ENCODE peak calls at places on chromosomes 16 and 17, in five cellular contexts. One of them, this sample, is unnamed.
A peak's percentile ranks its signal among the peaks of the same experiment; 100 is the strongest.

GRCh38 chr17:65990593-65990992 is 201.3 kb downstream of the CEP112 start:
- DNase-seq in IMR-90: no peak
- DNase-seq in sigmoid colon: no peak
- DNase-seq in stomach: no peak
- DNase-seq in tibial nerve: no peak
- DNase-seq in this sample: no peak

GRCh38 chr17:33055171-33055611 is 63.5 kb downstream of the SPACA3 start:
- DNase-seq in IMR-90: no peak
- DNase-seq in tibial nerve: no peak
- DNase-seq in stomach: no peak
- DNase-seq in sigmoid colon: no peak
- DNase-seq in this sample: no peak

GRCh38 chr17:69672924-69673323 is 258.4 kb downstream of the MAP2K6 start:
- DNase-seq in tibial nerve: no peak
- DNase-seq in stomach: no peak
- DNase-seq in IMR-90: peak; percentile 87
- DNase-seq in sigmoid colon: no peak
- DNase-seq in this sample: no peak

GRCh38 chr16:533391-534088 is 6.0 kb downstream of the CAPN15 start:
- DNase-seq in tibial nerve: no peak
- DNase-seq in sigmoid colon: no peak
- DNase-seq in stomach: peak; percentile 77
- DNase-seq in IMR-90: no peak
- DNase-seq in this sample: peak; percentile 89

GRCh38 chr16:85554791-85555548 is 58.2 kb upstream of the GSE1 start:
- DNase-seq in tibial nerve: no peak
- DNase-seq in IMR-90: peak; percentile 67
- DNase-seq in stomach: peak; percentile 60
- DNase-seq in sigmoid colon: peak; percentile 91
- DNase-seq in this sample: peak; percentile 63

GRCh38 chr17:17840751-17841591 is 4.2 kb upstream of the SREBF1 start:
- DNase-seq in IMR-90: peak; percentile 54
- DNase-seq in sigmoid colon: no peak
- DNase-seq in stomach: no peak
- DNase-seq in tibial nerve: no peak
- DNase-seq in this sample: no peak

GRCh38 chr16:85565796-85566501 is 47.2 kb upstream of the GSE1 start:
- DNase-seq in IMR-90: no peak
- DNase-seq in sigmoid colon: no peak
- DNase-seq in tibial nerve: no peak
- DNase-seq in stomach: no peak
- DNase-seq in this sample: no peak

GRCh38 chr16:2955779-2956565 is 8.1 kb upstream of the KREMEN2 start:
- DNase-seq in tibial nerve: no peak
- DNase-seq in sigmoid colon: no peak
- DNase-seq in IMR-90: no peak
- DNase-seq in stomach: no peak
- DNase-seq in this sample: no peak

GRCh38 chr17:37100231-37100630 is 151.5 kb downstream of the AATF start:
- DNase-seq in sigmoid colon: no peak
- DNase-seq in tibial nerve: no peak
- DNase-seq in stomach: no peak
- DNase-seq in IMR-90: no peak
- DNase-seq in this sample: no peak

GRCh38 chr16:13480801-13481200 is 439.2 kb upstream of the ERCC4 start:
- DNase-seq in sigmoid colon: no peak
- DNase-seq in tibial nerve: no peak
- DNase-seq in stomach: no peak
- DNase-seq in IMR-90: no peak
- DNase-seq in this sample: no peak

GRCh38 chr17:75759457-75759856 is 5.5 kb downstream of the GALK1 start:
- DNase-seq in IMR-90: no peak
- DNase-seq in sigmoid colon: no peak
- DNase-seq in tibial nerve: no peak
- DNase-seq in stomach: peak; percentile 57
- DNase-seq in this sample: no peak

GRCh38 chr16:19898924-19899604 is 14.4 kb upstream of the GPRC5B start:
- DNase-seq in stomach: peak; percentile 46
- DNase-seq in IMR-90: peak; percentile 46
- DNase-seq in sigmoid colon: no peak
- DNase-seq in tibial nerve: no peak
- DNase-seq in this sample: peak; percentile 63

GRCh38 chr16:80964351-80964750 is 42.3 kb downstream of the CMC2 start:
- DNase-seq in sigmoid colon: no peak
- DNase-seq in IMR-90: no peak
- DNase-seq in stomach: no peak
- DNase-seq in tibial nerve: no peak
- DNase-seq in this sample: no peak

GRCh38 chr17:59004338-59005111 is 102.2 kb downstream of the TRIM37 start:
- DNase-seq in tibial nerve: peak; percentile 66
- DNase-seq in sigmoid colon: no peak
- DNase-seq in IMR-90: peak; percentile 53
- DNase-seq in stomach: peak; percentile 67
- DNase-seq in this sample: peak; percentile 71

GRCh38 chr17:35871415-35871814 is 2.7 kb upstream of the HEATR9 start:
- DNase-seq in stomach: no peak
- DNase-seq in IMR-90: no peak
- DNase-seq in tibial nerve: no peak
- DNase-seq in sigmoid colon: no peak
- DNase-seq in this sample: no peak

GRCh38 chr16:64242510-64242909 is 879.4 kb downstream of the CDH11 start:
- DNase-seq in sigmoid colon: no peak
- DNase-seq in IMR-90: no peak
- DNase-seq in tibial nerve: no peak
- DNase-seq in stomach: no peak
- DNase-seq in this sample: no peak

GRCh38 chr16:85878875-85879274 is 20.1 kb upstream of the IRF8 start:
- DNase-seq in tibial nerve: no peak
- DNase-seq in IMR-90: peak; percentile 71
- DNase-seq in stomach: no peak
- DNase-seq in sigmoid colon: no peak
- DNase-seq in this sample: no peak

GRCh38 chr16:82580293-82580900 is 46.4 kb upstream of the CDH13 start:
- DNase-seq in sigmoid colon: no peak
- DNase-seq in tibial nerve: no peak
- DNase-seq in IMR-90: no peak
- DNase-seq in stomach: peak; percentile 35
- DNase-seq in this sample: no peak

GRCh38 chr16:89842471-89843408 is 14.5 kb downstream of the SPIRE2 start:
- DNase-seq in sigmoid colon: no peak
- DNase-seq in IMR-90: peak; percentile 71
- DNase-seq in tibial nerve: no peak
- DNase-seq in stomach: no peak
- DNase-seq in this sample: no peak

GRCh38 chr17:7686221-7687071 is 844 bp downstream of the TP53 start:
- DNase-seq in sigmoid colon: peak; percentile 88
- DNase-seq in tibial nerve: peak; percentile 56
- DNase-seq in stomach: peak; percentile 76
- DNase-seq in IMR-90: peak; percentile 73
- DNase-seq in this sample: peak; percentile 78

GRCh38 chr17:66485272-66485947 is 183.0 kb downstream of the PRKCA start:
- DNase-seq in IMR-90: no peak
- DNase-seq in sigmoid colon: no peak
- DNase-seq in stomach: no peak
- DNase-seq in tibial nerve: no peak
- DNase-seq in this sample: no peak

GRCh38 chr16:1265826-1266225 is 10.0 kb downstream of the TPSD1 start:
- DNase-seq in IMR-90: no peak
- DNase-seq in sigmoid colon: no peak
- DNase-seq in tibial nerve: no peak
- DNase-seq in stomach: no peak
- DNase-seq in this sample: no peak

GRCh38 chr17:16491131-16491702 is 776 bp downstream of the LRRC75A start:
- DNase-seq in stomach: peak; percentile 28
- DNase-seq in sigmoid colon: no peak
- DNase-seq in IMR-90: no peak
- DNase-seq in tibial nerve: no peak
- DNase-seq in this sample: no peak

GRCh38 chr16:58421029-58421428 is 28.8 kb downstream of the GINS3 start:
- DNase-seq in tibial nerve: no peak
- DNase-seq in IMR-90: no peak
- DNase-seq in stomach: no peak
- DNase-seq in sigmoid colon: peak; percentile 25
- DNase-seq in this sample: no peak

DNA sequence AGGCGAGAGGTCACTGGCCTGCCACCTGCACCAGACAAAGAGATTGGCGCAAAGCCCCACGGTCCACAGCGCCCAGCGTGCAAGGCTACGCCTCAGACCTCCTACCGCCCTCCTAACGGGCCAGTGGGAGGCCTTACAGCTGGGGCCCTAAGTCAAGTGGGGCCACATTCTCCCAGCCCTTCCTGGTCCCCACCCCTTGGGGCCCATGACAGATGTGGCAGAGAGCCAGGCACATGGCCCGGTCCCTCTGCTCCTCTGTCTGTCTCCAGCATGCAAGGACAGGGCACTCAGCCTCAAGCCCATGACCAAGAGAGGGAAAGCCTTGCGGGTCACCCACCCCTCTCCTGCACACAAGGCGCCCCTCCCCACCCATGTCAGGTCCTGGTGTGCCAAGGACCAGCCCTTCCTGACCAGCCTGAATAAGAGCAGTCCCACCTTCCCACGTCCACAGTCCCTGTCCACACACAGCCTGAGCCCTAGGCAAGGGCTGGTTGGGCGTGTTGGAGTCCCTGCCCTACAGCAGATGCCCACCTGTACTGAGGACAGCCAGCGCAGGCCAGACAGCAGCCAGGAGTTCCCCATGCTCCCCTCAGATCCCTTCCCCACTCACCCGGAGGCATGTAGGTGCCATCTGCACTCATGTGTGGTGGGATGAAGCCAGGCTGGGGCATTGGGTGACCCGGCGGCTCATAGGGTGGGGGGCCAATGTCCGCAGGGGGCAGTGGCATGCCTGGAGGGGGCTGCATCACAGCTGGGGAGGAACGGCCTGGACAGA is 25.3 kb downstream of the CDIP1 start:
- DNase-seq in stomach: no peak
- DNase-seq in IMR-90: no peak
- DNase-seq in tibial nerve: no peak
- DNase-seq in sigmoid colon: no peak
- DNase-seq in this sample: peak; percentile 33
- TF ChIP-seq POLR2A in stomach: no peak
- TF ChIP-seq POLR2A in IMR-90: no peak
- TF ChIP-seq POLR2A in tibial nerve: no peak
- TF ChIP-seq POLR2A in sigmoid colon: no peak
- TF ChIP-seq POLR2A in this sample: no peak

DNA sequence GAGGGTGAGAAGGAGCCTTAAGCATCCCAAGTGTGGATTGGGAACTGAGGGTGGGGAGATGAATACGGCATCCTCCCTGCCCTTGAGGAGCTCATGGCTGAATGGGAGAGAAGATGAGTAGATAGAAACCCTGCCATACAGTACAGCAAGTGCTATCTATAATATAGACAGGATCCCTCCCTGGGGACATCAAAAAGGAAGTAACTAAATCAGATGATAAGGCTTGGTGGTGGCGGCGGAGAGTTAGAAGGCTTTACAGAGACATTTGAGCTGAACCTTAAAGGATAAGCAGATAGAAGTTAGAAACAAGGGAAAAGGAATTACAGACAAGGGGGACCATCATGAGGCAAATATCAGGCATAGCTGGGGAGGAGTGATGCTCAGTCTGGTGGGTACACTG is 67.5 kb upstream of the TMEM132E start:
- DNase-seq in tibial nerve: no peak
- DNase-seq in stomach: no peak
- DNase-seq in sigmoid colon: no peak
- DNase-seq in IMR-90: no peak
- DNase-seq in this sample: no peak
- H3K27me3 ChIP-seq in tibial nerve: no peaks in the 10 kb centered on the region
- H3K27me3 ChIP-seq in stomach: no peaks in the 10 kb centered on the region
- H3K27me3 ChIP-seq in sigmoid colon: no peaks in the 10 kb centered on the region
- H3K27me3 ChIP-seq in IMR-90: no peaks in the 10 kb centered on the region
- H3K27me3 ChIP-seq in this sample: no peaks in the 10 kb centered on the region

GRCh38 chr16:49596119-49596518 is 222.5 kb downstream of the C16orf78 start:
- DNase-seq in sigmoid colon: no peak
- DNase-seq in stomach: peak; percentile 21
- DNase-seq in IMR-90: peak; percentile 15
- DNase-seq in tibial nerve: no peak
- DNase-seq in this sample: no peak
- H3K4me3 ChIP-seq in sigmoid colon: peak overlapping the region; percentile 32
- H3K4me3 ChIP-seq in stomach: no peak overlapping the region
- H3K4me3 ChIP-seq in IMR-90: no peak overlapping the region
- H3K4me3 ChIP-seq in tibial nerve: no peak overlapping the region
- H3K4me3 ChIP-seq in this sample: no peak overlapping the region

GRCh38 chr17:44123356-44124117 is at the start of gene HDAC5:
- DNase-seq in tibial nerve: peak; percentile 96
- DNase-seq in IMR-90: peak; percentile 91
- DNase-seq in sigmoid colon: peak; percentile 98
- DNase-seq in stomach: peak; percentile 96
- DNase-seq in this sample: peak; percentile 96
- TF ChIP-seq POLR2A in tibial nerve: peak; percentile 76
- TF ChIP-seq POLR2A in IMR-90: peak; percentile 26
- TF ChIP-seq POLR2A in sigmoid colon: no peak
- TF ChIP-seq POLR2A in stomach: no peak
- TF ChIP-seq POLR2A in this sample: peak; percentile 48

GRCh38 chr16:30649725-30650368 is 913 bp upstream of the PRR14 start:
- DNase-seq in sigmoid colon: no peak
- DNase-seq in IMR-90: no peak
- DNase-seq in tibial nerve: peak; percentile 27
- DNase-seq in stomach: no peak
- DNase-seq in this sample: no peak

GRCh38 chr16:30641378-30641982 is 9.3 kb upstream of the PRR14 start:
- DNase-seq in stomach: peak; percentile 44
- DNase-seq in tibial nerve: no peak
- DNase-seq in sigmoid colon: no peak
- DNase-seq in IMR-90: no peak
- DNase-seq in this sample: no peak

GRCh38 chr16:30647274-30647571 is 3.5 kb upstream of the PRR14 start:
- DNase-seq in sigmoid colon: no peak
- DNase-seq in tibial nerve: no peak
- DNase-seq in IMR-90: no peak
- DNase-seq in stomach: no peak
- DNase-seq in this sample: no peak

GRCh38 chr16:30644334-30644830 is 6.4 kb upstream of the PRR14 start:
- DNase-seq in IMR-90: no peak
- DNase-seq in tibial nerve: no peak
- DNase-seq in stomach: no peak
- DNase-seq in sigmoid colon: no peak
- DNase-seq in this sample: no peak

GRCh38 chr16:30645727-30646126 is 5.0 kb upstream of the PRR14 start:
- DNase-seq in sigmoid colon: no peak
- DNase-seq in stomach: no peak
- DNase-seq in tibial nerve: no peak
- DNase-seq in IMR-90: no peak
- DNase-seq in this sample: no peak
- H3K27me3 ChIP-seq in sigmoid colon: no peaks in the 10 kb centered on the region
- H3K27me3 ChIP-seq in stomach: no peaks in the 10 kb centered on the region
- H3K27me3 ChIP-seq in tibial nerve: no peaks in the 10 kb centered on the region
- H3K27me3 ChIP-seq in IMR-90: no peaks in the 10 kb centered on the region
- H3K27me3 ChIP-seq in this sample: no peaks in the 10 kb centered on the region

This sample was measured in body of pancreas.